ENCODE peak calls at places on chromosomes 1 and 21, in five cellular contexts. P is GM23248, M is MM.1S, F is IMR-90, A is K562. V is an unnamed sample.

GRCh38 chr1:99680258-99680657 is 34.3 kb downstream of the PALMD start:
- DNase-seq in P (peak), M (no peak), F (peak), A (no peak), V (no peak)

GRCh38 chr1:3907031-3907534 is 7.0 kb upstream of the C1orf174 start:
- DNase-seq in P (no peak), M (no peak), F (no peak), A (peak), V (no peak)

GRCh38 chr1:67677925-67678324 is 7.1 kb upstream of the GADD45A start:
- DNase-seq in P (no peak), M (no peak), F (peak), A (no peak), V (no peak)

GRCh38 chr1:26225033-26225831 is 8.8 kb upstream of the CEP85 start:
- DNase-seq in P (peak), M (no peak), F (no peak), A (peak), V (peak)

GRCh38 chr1:179025975-179026812 is 500 bp downstream of the FAM20B start:
- DNase-seq in P (peak), M (peak), F (no peak), A (peak), V (peak)

GRCh38 chr1:204513117-204513716 is 3.0 kb upstream of the MDM4 start:
- DNase-seq in P (no peak), M (peak), F (no peak), A (no peak), V (no peak)

GRCh38 chr1:212915245-212916091 is 34.9 kb upstream of the VASH2 start:
- DNase-seq in P (peak), M (no peak), F (peak), A (peak), V (peak)

GRCh38 chr1:185804206-185804605 is 70.0 kb downstream of the HMCN1 start:
- DNase-seq in P (peak), M (no peak), F (peak), A (no peak), V (no peak)

GRCh38 chr1:239574112-239574511 is 187.7 kb downstream of the CHRM3 start:
- DNase-seq in P (no peak), M (no peak), F (no peak), A (no peak), V (no peak)

GRCh38 chr1:214862421-214862820 is 220.1 kb upstream of the KCNK2 start:
- DNase-seq in P (peak), M (no peak), F (peak), A (no peak), V (no peak)

GRCh38 chr1:10903421-10903820 is 107.0 kb upstream of the CASZ1 start:
- DNase-seq in P (no peak), M (no peak), F (no peak), A (no peak), V (no peak)

GRCh38 chr1:227884370-227885134 is 63.2 kb downstream of the WNT9A start:
- DNase-seq in P (no peak), M (no peak), F (no peak), A (peak), V (no peak)

GRCh38 chr1:119917304-119918055 is 21.2 kb upstream of the ADAM30 start:
- DNase-seq in P (no peak), M (no peak), F (no peak), A (no peak), V (no peak)

GRCh38 chr1:117664314-117664713 is 58.5 kb downstream of the TENT5C start:
- DNase-seq in P (no peak), M (peak), F (no peak), A (peak), V (no peak)

GRCh38 chr1:160733933-160734332 is 5.1 kb upstream of the SLAMF7 start:
- DNase-seq in P (no peak), M (peak), F (no peak), A (no peak), V (no peak)

GRCh38 chr1:40640314-40641076 is 25.0 kb downstream of the RIMS3 start:
- DNase-seq in P (no peak), M (no peak), F (no peak), A (no peak), V (no peak)

GRCh38 chr1:54287176-54287650 is 87.2 kb downstream of the MRPL37 start:
- DNase-seq in P (peak), M (no peak), F (peak), A (peak), V (peak)

GRCh38 chr1:5990913-5991783 is 1.1 kb downstream of the NPHP4 start:
- DNase-seq in P (peak), M (peak), F (peak), A (peak), V (no peak)

GRCh38 chr1:2466834-2467554 is 9.1 kb upstream of the PLCH2 start:
- DNase-seq in P (no peak), M (no peak), F (no peak), A (peak), V (peak)

GRCh38 chr21:35274923-35275322 is 225.8 kb upstream of the RUNX1 start:
- DNase-seq in P (no peak), M (no peak), F (no peak), A (no peak), V (no peak)

GRCh38 chr21:46637952-46638746 is 2.7 kb downstream of the PRMT2 start:
- DNase-seq in P (peak), M (no peak), F (no peak), A (peak), V (no peak)

GRCh38 chr1:29960906-29961675 is 724.8 kb downstream of the PTPRU start:
- DNase-seq in P (no peak), M (no peak), F (no peak), A (no peak), V (peak)

GRCh38 chr1:35266306-35266705 is 2.2 kb upstream of the ZMYM4 start:
- DNase-seq in P (no peak), M (no peak), F (no peak), A (no peak), V (no peak)

GRCh38 chr1:48493970-48494769 is 22.2 kb upstream of the SPATA6 start:
- DNase-seq in P (peak), M (no peak), F (peak), A (no peak), V (no peak)

GRCh38 chr1:174204697-174205308 is 45.5 kb downstream of the RABGAP1L start:
- DNase-seq in P (no peak), M (no peak), F (no peak), A (peak), V (no peak)

GRCh38 chr1:27863552-27863943 is 8.8 kb upstream of the THEMIS2 start:
- DNase-seq in P (no peak), M (no peak), F (no peak), A (no peak), V (no peak)

GRCh38 chr1:239261521-239261920 is 124.8 kb upstream of the CHRM3 start:
- DNase-seq in P (no peak), M (no peak), F (no peak), A (no peak), V (no peak)

GRCh38 chr1:163822933-163823511 is 501.3 kb downstream of the NUF2 start:
- DNase-seq in P (no peak), M (no peak), F (no peak), A (no peak), V (no peak)

GRCh38 chr1:175154595-175155472 is 37.7 kb downstream of the KIAA0040 start:
- DNase-seq in P (peak), M (peak), F (peak), A (peak), V (peak)

GRCh38 chr1:94600556-94600955 is 59.0 kb upstream of the F3 start:
- DNase-seq in P (no peak), M (no peak), F (no peak), A (no peak), V (no peak)

GRCh38 chr1:94603663-94604062 is 62.1 kb upstream of the F3 start:
- DNase-seq in P (no peak), M (no peak), F (no peak), A (no peak), V (no peak)

GRCh38 chr1:94602802-94603625 is 61.5 kb upstream of the F3 start:
- DNase-seq in P (peak), M (no peak), F (peak), A (no peak), V (no peak)

GRCh38 chr1:94599090-94599813 is 57.7 kb upstream of the F3 start:
- DNase-seq in P (peak), M (no peak), F (peak), A (no peak), V (peak)

DNA sequence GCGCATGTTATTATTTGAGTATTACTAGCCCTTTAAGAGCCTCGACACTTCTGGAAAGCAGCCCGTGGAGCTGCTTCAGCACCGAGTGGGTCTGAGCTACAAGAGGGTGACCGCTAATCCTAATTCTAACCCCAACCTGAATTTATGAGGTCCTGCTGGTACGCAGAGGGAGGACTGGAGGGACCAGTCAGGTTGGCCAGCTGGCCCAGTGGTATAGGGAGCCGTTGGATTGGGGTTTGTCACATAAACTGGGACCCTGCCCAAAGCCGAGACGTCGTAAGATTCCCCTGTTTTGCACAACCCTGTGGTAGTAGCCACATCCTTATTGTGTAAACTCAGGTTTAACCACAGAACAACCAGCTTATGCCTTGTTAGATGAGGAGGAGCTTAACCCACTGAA is 60.8 kb upstream of the F3 start:
- DNase-seq in P (peak), M (peak), F (peak), A (no peak), V (no peak)
- H2AFZ ChIP-seq in P (peak), M (no peak), F (peak), A (no peak), V (no peak)

DNA sequence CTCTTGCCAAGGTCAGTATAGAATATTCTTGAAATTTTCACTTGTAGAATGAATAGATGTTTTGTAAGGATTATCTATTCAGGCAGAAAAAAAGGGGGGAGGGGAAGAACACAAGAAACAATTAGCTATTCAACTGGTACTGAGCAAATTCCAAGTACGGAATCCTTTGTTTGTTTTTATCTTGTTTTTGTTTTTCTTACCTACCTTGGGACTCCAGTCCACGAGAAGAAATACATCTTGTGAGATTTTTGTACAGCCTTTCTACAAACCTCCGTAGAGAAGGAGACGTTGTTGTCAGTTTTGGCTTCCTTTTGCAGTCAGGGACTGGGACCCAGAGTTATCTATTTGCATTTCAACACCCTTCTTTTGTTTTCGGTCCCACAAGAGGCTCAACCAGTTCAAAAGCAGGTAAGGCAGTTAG is 36.0 kb downstream of the ZNF281 start:
- DNase-seq in P (no peak), M (no peak), F (no peak), A (no peak), V (no peak)
- H2AFZ ChIP-seq in P (peak), M (no peak), F (no peak), A (no peak), V (no peak)

GRCh38 chr1:87973901-87974300 is 645.2 kb downstream of the LMO4 start:
- DNase-seq in P (no peak), M (no peak), F (no peak), A (no peak), V (no peak)
- H2AFZ ChIP-seq in P (no peak), M (no peak), F (no peak), A (no peak), V (no peak)

GRCh38 chr1:24481098-24481497 is 21.5 kb upstream of the RCAN3 start:
- DNase-seq in P (no peak), M (peak), F (no peak), A (peak), V (no peak)

GRCh38 chr1:24472527-24473251 is 29.9 kb upstream of the RCAN3 start:
- DNase-seq in P (no peak), M (no peak), F (no peak), A (no peak), V (no peak)

GRCh38 chr1:24470607-24471006 is 32.0 kb upstream of the RCAN3 start:
- DNase-seq in P (no peak), M (no peak), F (no peak), A (no peak), V (no peak)

GRCh38 chr1:24474193-24474592 is 28.4 kb upstream of the RCAN3 start:
- DNase-seq in P (no peak), M (no peak), F (no peak), A (no peak), V (no peak)

DNA sequence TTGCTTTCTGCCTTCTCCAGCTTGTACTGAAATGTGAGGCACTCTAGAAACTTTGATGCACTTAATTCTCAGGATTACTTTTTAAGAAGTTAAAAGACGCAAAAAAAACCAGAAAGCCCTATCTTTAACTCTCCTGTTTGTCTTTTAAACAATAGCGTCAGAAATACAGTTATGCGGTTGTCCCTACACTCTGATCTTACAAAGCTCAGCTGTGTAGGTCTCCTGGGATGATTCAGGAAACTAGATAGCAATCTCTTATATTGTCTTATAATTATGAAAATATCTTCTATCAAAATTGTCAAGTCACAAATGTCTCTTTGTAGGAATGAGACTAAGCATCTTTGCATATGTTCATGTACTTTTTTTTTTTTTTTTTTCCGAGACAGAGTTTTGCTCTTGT is 26.9 kb upstream of the RCAN3 start:
- DNase-seq in P (no peak), M (no peak), F (no peak), A (no peak), V (no peak)
- H2AFZ ChIP-seq in P (no peak), M (no peak), F (no peak), A (no peak), V (no peak)

GRCh38 chr1:187197685-187198084 is 368.9 kb downstream of the PLA2G4A start:
- DNase-seq in P (no peak), M (no peak), F (no peak), A (no peak), V (no peak)

DNA sequence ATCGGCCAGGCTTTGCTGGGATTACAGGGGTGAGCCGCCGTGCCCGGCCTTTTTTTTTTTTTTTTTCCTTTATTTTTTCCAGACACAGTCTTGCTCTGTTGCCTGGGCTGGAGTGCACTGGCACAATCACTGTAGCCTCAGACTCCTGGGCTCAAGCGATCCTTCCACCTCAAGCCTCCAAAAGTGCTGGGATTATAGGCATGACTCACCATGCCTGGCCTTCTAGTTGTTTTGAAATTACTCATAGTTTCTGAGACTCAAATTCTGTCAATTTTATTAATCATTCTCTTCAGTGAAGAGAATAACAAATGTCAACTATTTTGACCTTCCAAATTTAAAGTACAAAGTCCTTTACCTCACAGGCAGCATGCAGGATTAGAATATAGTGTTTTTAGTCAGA is 374.5 kb downstream of the PLA2G4A start:
- DNase-seq in P (peak), M (no peak), F (peak), A (no peak), V (no peak)
- H2AFZ ChIP-seq in P (peak), M (no peak), F (no peak), A (no peak), V (no peak)

GRCh38 chr1:220089650-220090556 is at the start of gene BPNT1:
- DNase-seq in P (peak), M (peak), F (peak), A (peak), V (peak)

GRCh38 chr1:220094016-220094911 is at the start of gene IARS2:
- DNase-seq in P (peak), M (peak), F (peak), A (peak), V (peak)

GRCh38 chr1:220093361-220094015 is 444 bp upstream of the IARS2 start:
- DNase-seq in P (no peak), M (no peak), F (no peak), A (peak), V (no peak)

GRCh38 chr1:220092694-220093093 is 1.2 kb upstream of the IARS2 start:
- DNase-seq in P (no peak), M (no peak), F (no peak), A (no peak), V (no peak)
- H2AFZ ChIP-seq in P (peak), M (no peak), F (no peak), A (peak), V (no peak)

DNA sequence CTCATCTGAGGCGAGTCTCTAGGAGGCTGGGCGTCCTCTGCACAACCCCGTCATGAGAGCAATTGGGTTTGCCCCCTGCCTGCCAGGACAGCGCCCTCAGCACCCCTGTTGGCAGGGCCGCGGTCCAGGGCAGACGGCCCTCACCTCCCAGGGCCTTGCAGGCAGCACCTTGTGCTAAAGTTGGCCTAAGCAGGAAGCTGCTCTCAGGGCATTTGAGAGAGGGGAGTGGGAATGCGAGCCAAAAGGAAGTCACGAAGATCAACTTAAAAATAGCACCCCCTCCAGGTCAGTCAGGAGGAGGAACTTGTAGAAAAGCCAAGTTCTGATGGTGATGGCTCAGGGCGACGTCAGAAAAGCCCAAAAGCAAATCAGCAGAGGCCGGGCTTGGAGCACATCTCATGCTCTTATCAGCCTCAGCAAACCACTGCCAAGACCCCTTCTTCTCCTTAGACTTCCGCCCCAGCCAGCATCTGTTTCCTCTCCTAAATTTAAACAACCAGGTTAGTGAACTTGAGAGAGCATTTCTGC is 12.6 kb upstream of the ADORA3 start:
- DNase-seq in P (peak), M (no peak), F (peak), A (peak), V (peak)
- H2AFZ ChIP-seq in P (peak), M (no peak), F (peak), A (peak), V (no peak)

DNA sequence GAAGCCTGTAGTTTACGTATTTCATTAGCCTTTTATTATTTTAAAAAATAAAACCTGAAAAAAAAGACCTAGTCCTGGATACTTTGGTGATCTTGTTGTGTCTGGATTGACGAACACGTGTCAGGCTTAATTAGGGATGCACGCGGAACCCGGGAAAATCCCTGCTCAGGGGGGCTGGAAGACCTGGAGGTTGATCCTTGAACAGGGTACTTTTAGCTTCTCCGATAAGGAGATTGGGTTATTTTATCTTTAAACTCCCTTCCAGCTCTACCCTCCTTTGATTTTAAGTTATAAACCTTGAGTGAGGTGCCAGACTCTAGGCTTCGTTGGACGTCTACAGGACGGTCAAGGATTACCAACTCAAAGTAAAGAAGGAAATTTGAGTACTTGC is 552 bp upstream of the ZNF691 start:
- DNase-seq in P (no peak), M (no peak), F (no peak), A (no peak), V (no peak)
- H2AFZ ChIP-seq in P (peak), M (peak), F (peak), A (peak), V (no peak)

DNA sequence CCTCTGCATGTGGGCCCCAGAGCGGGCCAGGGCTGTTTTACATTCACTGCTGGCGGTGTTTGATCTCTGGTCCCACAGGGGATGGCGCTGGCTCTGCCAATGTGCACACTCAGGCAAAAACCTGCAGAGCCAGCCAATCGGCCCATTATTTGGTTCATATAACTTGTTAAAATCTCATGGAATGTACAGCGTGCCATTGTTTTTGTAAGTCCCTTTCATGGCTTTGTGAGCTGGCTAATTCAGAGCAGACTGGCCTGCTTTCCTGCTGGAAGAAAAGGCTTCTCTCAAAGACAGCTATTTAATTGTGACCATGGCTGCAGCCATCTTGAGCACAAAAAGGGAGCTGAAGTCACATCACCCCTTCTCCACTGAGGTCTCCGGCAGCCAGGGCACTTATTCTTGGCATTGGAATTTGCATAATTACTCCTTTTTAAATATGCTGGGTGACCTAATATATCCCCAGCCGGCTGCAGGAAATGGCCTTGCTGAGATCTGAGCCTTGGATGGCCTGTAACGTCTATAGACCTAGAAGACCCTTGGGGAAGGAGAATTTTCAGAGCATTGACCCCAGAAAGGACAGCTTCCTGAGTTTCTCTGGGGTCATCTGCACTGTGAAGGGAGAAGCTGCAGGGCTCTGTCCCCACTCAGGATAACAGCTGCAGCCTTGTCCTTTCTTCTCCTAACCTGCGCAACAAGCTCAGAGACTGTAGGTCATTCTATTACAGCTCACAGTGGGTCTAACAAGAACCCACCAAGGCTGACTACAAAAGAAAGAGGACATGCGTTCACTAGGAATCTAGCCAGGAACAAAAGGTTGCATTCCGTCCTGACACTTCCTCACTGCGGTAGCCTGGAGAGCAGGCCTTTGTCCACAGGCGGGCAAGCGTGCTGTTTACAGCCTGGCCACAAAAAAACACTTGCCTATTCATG is 45.8 kb downstream of the BCAR3 start:
- DNase-seq in P (no peak), M (no peak), F (no peak), A (no peak), V (peak)
- H2AFZ ChIP-seq in P (no peak), M (no peak), F (no peak), A (no peak), V (no peak)